ENCODE peak calls at places on chromosomes 6 and 20, in four cellular contexts. One of them, this sample, is unnamed.

GRCh38 chr6:129691709-129692108 is 18.3 kb downstream of the ARHGAP18 start:
- DNase-seq in type B pancreatic cell: no peak
- DNase-seq in nephron progenitor cell: no peak
- DNase-seq in cardiac fibroblast: no peak
- DNase-seq in this sample: no peak

GRCh38 chr6:84193140-84193708 is 34.2 kb downstream of the CEP162 start:
- DNase-seq in nephron progenitor cell: no peak
- DNase-seq in type B pancreatic cell: no peak
- DNase-seq in cardiac fibroblast: peak; percentile 78
- DNase-seq in this sample: no peak

GRCh38 chr6:45626087-45626891 is 248.6 kb upstream of the SUPT3H start:
- DNase-seq in cardiac fibroblast: peak; percentile 81
- DNase-seq in type B pancreatic cell: no peak
- DNase-seq in nephron progenitor cell: no peak
- DNase-seq in this sample: no peak

GRCh38 chr20:49642808-49643207 is 70.9 kb downstream of the B4GALT5 start:
- DNase-seq in nephron progenitor cell: no peak
- DNase-seq in type B pancreatic cell: no peak
- DNase-seq in cardiac fibroblast: no peak
- DNase-seq in this sample: no peak

GRCh38 chr6:110246900-110247546 is 66.8 kb downstream of the CDC40 start:
- DNase-seq in nephron progenitor cell: no peak
- DNase-seq in type B pancreatic cell: no peak
- DNase-seq in cardiac fibroblast: no peak
- DNase-seq in this sample: no peak

GRCh38 chr6:3352678-3353077 is 93.9 kb downstream of the PSMG4 start:
- DNase-seq in nephron progenitor cell: no peak
- DNase-seq in type B pancreatic cell: no peak
- DNase-seq in cardiac fibroblast: no peak
- DNase-seq in this sample: no peak

GRCh38 chr20:38109657-38110524 is 55.2 kb downstream of the TGM2 start:
- DNase-seq in type B pancreatic cell: no peak
- DNase-seq in cardiac fibroblast: peak; percentile 96
- DNase-seq in nephron progenitor cell: no peak
- DNase-seq in this sample: no peak

GRCh38 chr20:56202493-56203077 is 45.9 kb upstream of the MC3R start:
- DNase-seq in cardiac fibroblast: peak; percentile 30
- DNase-seq in type B pancreatic cell: no peak
- DNase-seq in nephron progenitor cell: no peak
- DNase-seq in this sample: no peak

GRCh38 chr20:427849-428657 is 20.0 kb downstream of the RBCK1 start:
- DNase-seq in cardiac fibroblast: no peak
- DNase-seq in type B pancreatic cell: no peak
- DNase-seq in nephron progenitor cell: no peak
- DNase-seq in this sample: no peak

GRCh38 chr20:36092424-36093024 is 62.0 kb upstream of the EPB41L1 start:
- DNase-seq in nephron progenitor cell: peak; percentile 72
- DNase-seq in type B pancreatic cell: peak; percentile 75
- DNase-seq in cardiac fibroblast: no peak
- DNase-seq in this sample: peak; percentile 46

GRCh38 chr6:3835055-3835731 is 14.0 kb upstream of the FAM50B start:
- DNase-seq in nephron progenitor cell: no peak
- DNase-seq in type B pancreatic cell: no peak
- DNase-seq in cardiac fibroblast: peak; percentile 34
- DNase-seq in this sample: no peak

GRCh38 chr6:107730683-107731314 is 93.3 kb downstream of the SCML4 start:
- DNase-seq in type B pancreatic cell: no peak
- DNase-seq in nephron progenitor cell: no peak
- DNase-seq in cardiac fibroblast: no peak
- DNase-seq in this sample: no peak

GRCh38 chr6:39925191-39925930 is 8.9 kb downstream of the MOCS1 start:
- DNase-seq in cardiac fibroblast: no peak
- DNase-seq in type B pancreatic cell: no peak
- DNase-seq in nephron progenitor cell: no peak
- DNase-seq in this sample: no peak

GRCh38 chr6:7143161-7143974 is 35.6 kb downstream of the RREB1 start:
- DNase-seq in nephron progenitor cell: no peak
- DNase-seq in type B pancreatic cell: no peak
- DNase-seq in cardiac fibroblast: no peak
- DNase-seq in this sample: no peak

GRCh38 chr20:38231786-38232130 is 28.8 kb downstream of the KIAA1755 start:
- DNase-seq in cardiac fibroblast: peak; percentile 58
- DNase-seq in type B pancreatic cell: no peak
- DNase-seq in nephron progenitor cell: no peak
- DNase-seq in this sample: no peak

GRCh38 chr20:39312107-39312506 is 350.0 kb downstream of the DHX35 start:
- DNase-seq in cardiac fibroblast: no peak
- DNase-seq in type B pancreatic cell: no peak
- DNase-seq in nephron progenitor cell: no peak
- DNase-seq in this sample: no peak

GRCh38 chr6:134714679-134715078 is 235.2 kb downstream of the ALDH8A1 start:
- DNase-seq in type B pancreatic cell: no peak
- DNase-seq in nephron progenitor cell: no peak
- DNase-seq in cardiac fibroblast: peak; percentile 68
- DNase-seq in this sample: no peak

GRCh38 chr6:152167639-152168603 is 360.4 kb downstream of the ESR1 start:
- DNase-seq in nephron progenitor cell: no peak
- DNase-seq in type B pancreatic cell: no peak
- DNase-seq in cardiac fibroblast: peak; percentile 48
- DNase-seq in this sample: no peak

DNA sequence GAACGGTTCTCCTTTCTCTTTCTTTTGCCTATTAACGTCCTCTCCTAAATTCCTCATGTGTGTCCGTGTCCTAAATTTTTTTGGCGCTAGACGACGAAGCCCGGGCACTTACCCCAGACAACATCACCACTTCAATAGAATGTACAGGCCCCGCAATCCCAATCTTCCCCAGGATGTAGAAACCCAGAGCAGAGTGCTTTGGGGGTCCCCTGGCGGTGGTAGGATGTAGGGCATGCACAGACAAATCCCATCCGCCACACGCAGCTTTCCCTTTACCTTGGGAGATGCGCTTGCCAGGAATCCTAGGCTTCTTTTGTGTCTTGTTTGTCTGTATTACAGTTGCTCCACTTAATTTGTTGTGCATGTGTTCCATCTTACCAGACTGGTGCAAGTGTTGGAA is 417.3 kb upstream of the ARID1B start:
- DNase-seq in nephron progenitor cell: no peak
- DNase-seq in cardiac fibroblast: no peak
- DNase-seq in type B pancreatic cell: no peak
- DNase-seq in this sample: peak; percentile 54
- TF ChIP-seq CTCF in nephron progenitor cell: no peak
- TF ChIP-seq CTCF in cardiac fibroblast: peak; percentile 27
- TF ChIP-seq CTCF in type B pancreatic cell: peak; percentile 36
- TF ChIP-seq CTCF in this sample: peak; percentile 79

GRCh38 chr6:155404937-155405336 is 50.7 kb downstream of the NOX3 start:
- DNase-seq in type B pancreatic cell: no peak
- DNase-seq in nephron progenitor cell: no peak
- DNase-seq in cardiac fibroblast: no peak
- DNase-seq in this sample: no peak

GRCh38 chr6:155406801-155407200 is 48.8 kb downstream of the NOX3 start:
- DNase-seq in nephron progenitor cell: no peak
- DNase-seq in type B pancreatic cell: no peak
- DNase-seq in cardiac fibroblast: no peak
- DNase-seq in this sample: no peak

GRCh38 chr6:155412335-155412734 is 43.3 kb downstream of the NOX3 start:
- DNase-seq in cardiac fibroblast: peak; percentile 28
- DNase-seq in type B pancreatic cell: no peak
- DNase-seq in nephron progenitor cell: no peak
- DNase-seq in this sample: no peak

GRCh38 chr6:155408231-155408630 is 47.4 kb downstream of the NOX3 start:
- DNase-seq in nephron progenitor cell: no peak
- DNase-seq in cardiac fibroblast: no peak
- DNase-seq in type B pancreatic cell: no peak
- DNase-seq in this sample: no peak

DNA sequence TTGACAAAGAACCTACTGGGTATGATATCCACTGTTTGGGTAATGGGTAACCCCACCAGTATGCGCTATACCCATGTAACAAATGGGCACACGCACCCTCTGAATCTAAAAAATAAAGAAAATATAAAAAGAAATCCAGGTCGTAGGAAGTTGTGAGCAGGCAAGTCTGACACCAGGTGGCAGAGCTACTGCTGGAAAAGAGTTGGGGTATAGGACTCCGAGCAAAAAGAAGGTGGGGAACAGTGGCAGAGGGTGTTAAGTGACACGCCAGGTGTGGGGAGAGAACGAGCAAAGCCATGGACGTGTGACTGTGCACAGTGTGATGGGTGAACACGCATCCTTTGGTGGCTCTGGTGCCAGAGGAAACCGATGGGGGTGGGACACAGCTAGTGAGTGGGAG is 46.7 kb downstream of the NOX3 start:
- DNase-seq in nephron progenitor cell: no peak
- DNase-seq in type B pancreatic cell: no peak
- DNase-seq in cardiac fibroblast: no peak
- DNase-seq in this sample: no peak
- TF ChIP-seq CTCF in nephron progenitor cell: no peak
- TF ChIP-seq CTCF in type B pancreatic cell: no peak
- TF ChIP-seq CTCF in cardiac fibroblast: no peak
- TF ChIP-seq CTCF in this sample: no peak

GRCh38 chr6:33761922-33762629 is 15.4 kb upstream of the IP6K3 start:
- DNase-seq in nephron progenitor cell: peak; percentile 69
- DNase-seq in type B pancreatic cell: no peak
- DNase-seq in cardiac fibroblast: peak; percentile 61
- DNase-seq in this sample: peak; percentile 57
- TF ChIP-seq CTCF in nephron progenitor cell: peak; percentile 48
- TF ChIP-seq CTCF in type B pancreatic cell: peak; percentile 69
- TF ChIP-seq CTCF in cardiac fibroblast: peak; percentile 77
- TF ChIP-seq CTCF in this sample: no peak

GRCh38 chr6:44224154-44224977 is 971 bp downstream of the SLC29A1 start:
- DNase-seq in type B pancreatic cell: no peak
- DNase-seq in cardiac fibroblast: peak; percentile 28
- DNase-seq in nephron progenitor cell: peak; percentile 38
- DNase-seq in this sample: no peak

GRCh38 chr6:44223471-44224153 is at the start of gene SLC29A1:
- DNase-seq in cardiac fibroblast: peak; percentile 34
- DNase-seq in type B pancreatic cell: no peak
- DNase-seq in nephron progenitor cell: peak; percentile 86
- DNase-seq in this sample: peak; percentile 80

GRCh38 chr6:44222486-44222986 is 859 bp upstream of the SLC29A1 start:
- DNase-seq in type B pancreatic cell: no peak
- DNase-seq in cardiac fibroblast: no peak
- DNase-seq in nephron progenitor cell: no peak
- DNase-seq in this sample: no peak

GRCh38 chr6:44221961-44222335 is 1.4 kb upstream of the SLC29A1 start:
- DNase-seq in cardiac fibroblast: no peak
- DNase-seq in nephron progenitor cell: no peak
- DNase-seq in type B pancreatic cell: no peak
- DNase-seq in this sample: no peak

GRCh38 chr6:44222987-44223470 is 366 bp upstream of the SLC29A1 start:
- DNase-seq in type B pancreatic cell: no peak
- DNase-seq in nephron progenitor cell: no peak
- DNase-seq in cardiac fibroblast: no peak
- DNase-seq in this sample: no peak
- TF ChIP-seq CTCF in type B pancreatic cell: no peak
- TF ChIP-seq CTCF in nephron progenitor cell: no peak
- TF ChIP-seq CTCF in cardiac fibroblast: no peak
- TF ChIP-seq CTCF in this sample: no peak

This sample was measured in endothelial cell.